ENCODE peak calls at places on chromosomes 16 and 17, in ten cellular contexts. I is HAP-1; B is lower lobe of right lung; K is AG09319; L is activated T-cell treated with anti-CD3 and anti-CD28 coated beads for 1 hour; R is NCI-H2171 treated with DMSO at 0.1 percent for 48 hours; O is stimulated activated CD4-positive, alpha-beta T cell treated with anti-CD3 and anti-CD28 coated beads, Interleukin-1b, Interleukin-23, amount 100 ng/mL, for 24 hours; H is GM03348; C is GM04504; N is stomach. S is an unnamed sample.

GRCh38 chr17:34163681-34164080 is 91.4 kb upstream of the CCL2 start:
- DNase-seq in H (no peak), I (no peak), B (no peak), R (no peak), O (no peak), C (no peak), N (no peak), L (no peak), K (no peak), S (no peak)

GRCh38 chr17:6555331-6556120 is 829 bp downstream of the PITPNM3 start:
- DNase-seq in O (no peak), N (peak; percentile 55), B (peak; percentile 62), R (no peak), H (peak; percentile 60), C (peak; percentile 5), L (no peak), I (no peak), K (no peak), S (no peak)

GRCh38 chr17:39928868-39929651 is 1.5 kb downstream of the LRRC3C start:
- DNase-seq in B (no peak), K (peak; percentile 66), R (no peak), N (no peak), I (no peak), L (no peak), C (peak; percentile 75), H (peak; percentile 82), O (no peak), S (no peak)

GRCh38 chr16:80517846-80518245 is 22.9 kb upstream of the DYNLRB2 start:
- DNase-seq in B (no peak), O (no peak), H (no peak), K (no peak), L (no peak), N (no peak), R (no peak), I (no peak), C (no peak), S (no peak)

GRCh38 chr16:17367932-17368331 is 102.8 kb downstream of the XYLT1 start:
- DNase-seq in R (no peak), I (no peak), O (no peak), B (no peak), K (no peak), C (no peak), H (peak; percentile 45), L (no peak), N (no peak), S (no peak)

GRCh38 chr17:38731526-38732294 is 1.6 kb downstream of the CISD3 start:
- DNase-seq in H (no peak), N (no peak), K (no peak), R (no peak), L (no peak), O (no peak), I (no peak), B (no peak), C (no peak), S (no peak)

GRCh38 chr17:59652119-59652518 is 32.4 kb downstream of the CLTC start:
- DNase-seq in O (no peak), H (peak; percentile 25), K (peak; percentile 54), R (no peak), B (no peak), I (no peak), C (peak; percentile 76), L (no peak), N (no peak), S (no peak)

GRCh38 chr16:726438-727290 is at the start of the genes CCDC78 and HAGHL:
- DNase-seq in C (no peak), I (peak; percentile 94), L (peak; percentile 46), R (peak; percentile 44), B (peak; percentile 75), O (peak; percentile 56), K (no peak), N (peak; percentile 65), H (peak; percentile 86), S (no peak)

GRCh38 chr16:63080736-63081135 is 1044.5 kb upstream of the CDH8 start:
- DNase-seq in R (no peak), K (no peak), O (no peak), L (no peak), N (peak; percentile 41), H (no peak), C (no peak), B (no peak), I (no peak), S (no peak)

GRCh38 chr16:28264656-28265055 is 27.7 kb upstream of the SBK1 start:
- DNase-seq in L (no peak), H (peak; percentile 47), B (no peak), N (peak; percentile 52), R (peak; percentile 45), C (peak; percentile 32), O (no peak), I (peak; percentile 62), K (no peak), S (no peak)

GRCh38 chr17:61416540-61417363 is 17.1 kb downstream of the TBX2 start:
- DNase-seq in K (peak; percentile 79), C (peak; percentile 71), B (peak; percentile 90), N (peak; percentile 74), H (peak; percentile 95), O (peak; percentile 53), I (peak; percentile 96), L (peak; percentile 45), R (peak; percentile 56), S (peak; percentile 51)

GRCh38 chr17:20930065-20930760 is 112.6 kb downstream of the USP22 start:
- DNase-seq in B (no peak), K (no peak), N (no peak), O (no peak), I (no peak), L (no peak), C (no peak), R (no peak), H (peak; percentile 15), S (no peak)

GRCh38 chr16:23072769-23073549 is 76.3 kb downstream of the USP31 start:
- DNase-seq in N (no peak), C (no peak), R (no peak), I (no peak), K (no peak), O (no peak), L (no peak), B (no peak), H (peak; percentile 22), S (no peak)

GRCh38 chr16:35198223-35199199 is 1739.1 kb downstream of the TP53TG3F start:
- DNase-seq in L (no peak), I (no peak), R (no peak), N (no peak), H (no peak), B (no peak), O (no peak), C (no peak), K (no peak), S (no peak)

GRCh38 chr17:66799839-66800537 is 34.9 kb upstream of the CACNG5 start:
- DNase-seq in C (no peak), N (no peak), H (no peak), I (no peak), O (no peak), B (no peak), R (no peak), L (no peak), K (no peak), S (no peak)

GRCh38 chr17:6843241-6843890 is 11.8 kb upstream of the TEKT1 start:
- DNase-seq in L (no peak), B (no peak), O (no peak), I (no peak), R (peak; percentile 48), N (no peak), K (peak; percentile 15), H (peak; percentile 58), C (no peak), S (no peak)

GRCh38 chr17:32445976-32446375 is 1.7 kb downstream of the PSMD11 start:
- DNase-seq in R (no peak), K (no peak), I (no peak), N (no peak), C (no peak), L (no peak), B (no peak), H (no peak), O (no peak), S (no peak)

GRCh38 chr17:82923366-82924113 is 83.7 kb upstream of the ZNF750 start:
- DNase-seq in L (no peak), B (peak; percentile 29), I (no peak), R (peak; percentile 25), O (no peak), H (no peak), K (no peak), N (no peak), C (no peak), S (no peak)

GRCh38 chr16:1863681-1864460 is 8.1 kb downstream of the MEIOB start:
- DNase-seq in K (peak; percentile 7), O (no peak), L (no peak), B (no peak), I (peak; percentile 29), N (no peak), H (peak; percentile 27), C (no peak), R (peak; percentile 48), S (no peak)

GRCh38 chr17:82583720-82584234 is 64.2 kb downstream of the FOXK2 start:
- DNase-seq in H (no peak), O (no peak), N (no peak), R (no peak), K (no peak), L (no peak), C (no peak), B (peak; percentile 85), I (no peak), S (no peak)

GRCh38 chr17:42192189-42193126 is 1.8 kb downstream of the GHDC start:
- DNase-seq in H (no peak), N (no peak), O (no peak), R (no peak), C (no peak), L (no peak), I (no peak), K (no peak), B (no peak), S (no peak)

GRCh38 chr16:12661656-12662172 is 142.0 kb downstream of the CPPED1 start:
- DNase-seq in R (no peak), L (no peak), O (no peak), K (no peak), B (no peak), C (no peak), I (peak; percentile 12), H (no peak), N (no peak), S (peak; percentile 82)

GRCh38 chr17:70636517-70637133 is 467.3 kb downstream of the KCNJ2 start:
- DNase-seq in L (no peak), H (peak; percentile 58), N (no peak), I (peak; percentile 16), K (no peak), C (peak; percentile 16), R (peak; percentile 53), O (no peak), B (no peak), S (no peak)

GRCh38 chr17:79618383-79619067 is 7.7 kb upstream of the RBFOX3 start:
- DNase-seq in I (peak; percentile 2), O (no peak), N (no peak), K (no peak), B (peak; percentile 8), L (no peak), H (no peak), R (no peak), C (no peak), S (no peak)

GRCh38 chr16:25063865-25064264 is 47.7 kb upstream of the LCMT1 start:
- DNase-seq in K (no peak), I (no peak), B (no peak), N (no peak), R (no peak), H (peak; percentile 19), O (no peak), L (no peak), C (no peak), S (no peak)

GRCh38 chr17:13420294-13421277 is 181.1 kb downstream of the HS3ST3A1 start:
- DNase-seq in O (no peak), H (peak; percentile 31), I (no peak), B (no peak), L (no peak), R (no peak), K (peak; percentile 49), C (peak; percentile 45), N (no peak), S (no peak)

GRCh38 chr16:57720142-57720575 is 15.4 kb upstream of the KATNB1 start:
- DNase-seq in B (no peak), O (no peak), N (peak; percentile 81), C (no peak), R (no peak), H (peak; percentile 68), I (peak; percentile 61), K (peak; percentile 7), L (peak; percentile 9), S (peak; percentile 18)

GRCh38 chr17:79982986-79983385 is 52.7 kb downstream of the TBC1D16 start:
- DNase-seq in K (no peak), R (no peak), L (no peak), C (no peak), N (no peak), I (no peak), B (peak; percentile 41), H (no peak), O (no peak), S (no peak)